ENCODE peak calls at places on chromosome X, in nine cellular contexts. A is AG04450; F is stimulated activated CD4-positive, alpha-beta T cell treated with anti-CD3 and anti-CD28 coated beads, Interleukin-2, amount 100 ng/mL, for 48 hours; J is colonic mucosa; C is HuH-7.5; T is T-helper 1 cell; I is AG08395; Y is HEK293T; W is NCI-H2081 treated with DMSO at 0.1 percent for 48 hours. M is an unnamed sample.
A peak's percentile ranks its signal among the peaks of the same experiment; 100 is the strongest.

GRCh38 chrX:147498796-147499195 is 412.9 kb upstream of the FMR1 start:
- DNase-seq in A (no peak), F (no peak), J (no peak), C (no peak), T (no peak), I (no peak), Y (no peak), W (no peak), M (no peak)

GRCh38 chrX:111869639-111870034 is 6.3 kb upstream of the TRPC5OS start:
- DNase-seq in A (peak; percentile 8), F (peak; percentile 0), J (peak; percentile 24), C (no peak), T (no peak), I (peak; percentile 64), Y (peak; percentile 63), W (no peak), M (peak; percentile 54)

GRCh38 chrX:118183606-118184005 is 67.0 kb upstream of the KLHL13 start:
- DNase-seq in A (no peak), F (no peak), J (no peak), C (no peak), T (no peak), I (no peak), Y (no peak), W (no peak), M (no peak)

GRCh38 chrX:63889001-63889400 is 104.0 kb upstream of the ARHGEF9 start:
- DNase-seq in A (no peak), F (no peak), J (no peak), C (no peak), T (no peak), I (peak; percentile 26), Y (no peak), W (no peak), M (no peak)

GRCh38 chrX:38612281-38612680 is 50.9 kb downstream of the TSPAN7 start:
- DNase-seq in A (no peak), F (no peak), J (no peak), C (no peak), T (no peak), I (no peak), Y (no peak), W (no peak), M (no peak)

GRCh38 chrX:125846251-125846650 is 319.8 kb downstream of the DCAF12L2 start:
- DNase-seq in A (no peak), F (no peak), J (no peak), C (no peak), T (no peak), I (no peak), Y (no peak), W (no peak), M (no peak)

GRCh38 chrX:149371984-149372383 is 133.1 kb downstream of the IDS start:
- DNase-seq in A (no peak), F (no peak), J (no peak), C (no peak), T (no peak), I (peak; percentile 12), Y (no peak), W (no peak), M (no peak)

GRCh38 chrX:39453847-39454645 is 643.7 kb downstream of the BCOR start:
- DNase-seq in A (no peak), F (no peak), J (no peak), C (no peak), T (no peak), I (no peak), Y (no peak), W (no peak), M (no peak)

GRCh38 chrX:115690554-115691216 is 129.7 kb downstream of the PLS3 start:
- DNase-seq in A (peak; percentile 51), F (peak; percentile 31), J (peak; percentile 54), C (peak; percentile 10), T (no peak), I (peak; percentile 77), Y (peak; percentile 74), W (peak; percentile 43), M (peak; percentile 70)

GRCh38 chrX:104922206-104922621 is 298.3 kb downstream of the TEX13A start:
- DNase-seq in A (peak; percentile 2), F (peak; percentile 43), J (peak; percentile 77), C (peak; percentile 8), T (no peak), I (peak; percentile 83), Y (peak; percentile 89), W (peak; percentile 43), M (peak; percentile 49)

GRCh38 chrX:136745215-136746173 is 35.2 kb downstream of the ARHGEF6 start:
- DNase-seq in A (no peak), F (no peak), J (no peak), C (no peak), T (no peak), I (no peak), Y (no peak), W (no peak), M (no peak)

GRCh38 chrX:56813318-56813837 is 84.3 kb downstream of the NBDY start:
- DNase-seq in A (no peak), F (no peak), J (no peak), C (no peak), T (peak; percentile 11), I (peak; percentile 61), Y (no peak), W (no peak), M (no peak)